ENCODE peak calls at places on chromosomes 13 and 19, in five cellular contexts. L is AG04449, K is ovary, X is left ventricle myocardium inferior, E is AG10803. U is an unnamed sample.

GRCh38 chr13:33186851-33187250 is 98.7 kb downstream of the STARD13 start:
- DNase-seq in K (no peak), X (no peak), L (no peak), E (no peak), U (peak; percentile 78)

GRCh38 chr19:33390120-33390907 is 16.8 kb downstream of the CEBPG start:
- DNase-seq in E (peak; percentile 40), L (no peak), X (peak; percentile 69), K (peak; percentile 84), U (no peak)

GRCh38 chr13:44274838-44275237 is 98.8 kb upstream of the SERP2 start:
- DNase-seq in E (no peak), K (no peak), X (no peak), L (no peak), U (no peak)

GRCh38 chr19:16470541-16470910 is 1.2 kb downstream of the EPS15L1 start:
- DNase-seq in K (no peak), L (no peak), X (no peak), E (peak; percentile 54), U (no peak)

GRCh38 chr19:35462476-35462953 is 14.5 kb downstream of the FFAR2 start:
- DNase-seq in X (no peak), E (no peak), L (no peak), K (no peak), U (no peak)

GRCh38 chr13:21050288-21051197 is 10.8 kb downstream of the LATS2 start:
- DNase-seq in K (no peak), X (no peak), L (no peak), E (no peak), U (no peak)

GRCh38 chr13:85313761-85314503 is 485.3 kb downstream of the SLITRK6 start:
- DNase-seq in K (no peak), X (no peak), L (peak; percentile 4), E (peak; percentile 1), U (no peak)

GRCh38 chr19:47414469-47414868 is 4.9 kb downstream of the MEIS3 start:
- DNase-seq in X (no peak), E (no peak), K (no peak), L (no peak), U (no peak)

GRCh38 chr13:44136693-44137268 is 236.8 kb upstream of the SERP2 start:
- DNase-seq in X (no peak), K (no peak), E (no peak), L (no peak), U (no peak)

GRCh38 chr19:18436651-18437478 is 1.1 kb downstream of the ISYNA1 start:
- DNase-seq in K (peak; percentile 90), L (no peak), E (peak; percentile 65), X (peak; percentile 82), U (no peak)

GRCh38 chr13:33633701-33634525 is 184.0 kb upstream of the RFC3 start:
- DNase-seq in E (peak; percentile 44), K (no peak), X (no peak), L (no peak), U (no peak)

GRCh38 chr19:49425922-49426592 is 869 bp downstream of the GFY start:
- DNase-seq in K (no peak), E (no peak), L (no peak), X (no peak), U (no peak)

GRCh38 chr13:42066542-42066941 is 18.1 kb downstream of the DGKH start:
- DNase-seq in E (peak; percentile 87), X (no peak), L (peak; percentile 68), K (no peak), U (no peak)

GRCh38 chr19:898663-899062 is 5.4 kb downstream of the RNU6-9 start:
- DNase-seq in L (no peak), E (no peak), X (no peak), K (no peak), U (no peak)

GRCh38 chr13:98997738-98998641 is 20.1 kb upstream of the DOCK9 start:
- DNase-seq in K (no peak), L (no peak), E (peak; percentile 89), X (no peak), U (no peak)

GRCh38 chr19:55253842-55254624 is 4.8 kb downstream of the PPP6R1 start:
- DNase-seq in K (no peak), L (no peak), E (no peak), X (no peak), U (no peak)

GRCh38 chr19:44552324-44552723 is 22.8 kb upstream of the CEACAM20 start:
- DNase-seq in X (no peak), L (no peak), E (peak; percentile 6), K (no peak), U (no peak)

GRCh38 chr13:65112123-65113075 is 2117.7 kb downstream of the PCDH9 start:
- DNase-seq in L (peak; percentile 17), K (no peak), E (peak; percentile 64), X (no peak), U (no peak)
- TF ChIP-seq CTCF in L (no peak), K (no peak), E (no peak), X (no peak), U (no peak)

GRCh38 chr19:2344381-2344870 is 15.6 kb upstream of the TMPRSS9 start:
- DNase-seq in E (no peak), X (no peak), L (no peak), K (no peak), U (no peak)
- H3K4me3 ChIP-seq in E (no peak overlapping the region), X (no peak overlapping the region), L (no peak overlapping the region), K (no peak overlapping the region), U (no peak overlapping the region)

GRCh38 chr19:4662020-4662695 is 8.0 kb downstream of the MYDGF start:
- DNase-seq in E (no peak), X (no peak), K (no peak), L (no peak), U (no peak)

GRCh38 chr19:4662812-4663211 is 7.3 kb downstream of the MYDGF start:
- DNase-seq in X (no peak), L (no peak), K (no peak), E (no peak), U (no peak)

GRCh38 chr19:4660993-4661392 is 9.1 kb downstream of the MYDGF start:
- DNase-seq in X (no peak), E (no peak), K (no peak), L (no peak), U (no peak)

GRCh38 chr19:4657835-4658234 is 12.3 kb downstream of the MYDGF start:
- DNase-seq in L (no peak), E (no peak), X (no peak), K (no peak), U (no peak)

DNA sequence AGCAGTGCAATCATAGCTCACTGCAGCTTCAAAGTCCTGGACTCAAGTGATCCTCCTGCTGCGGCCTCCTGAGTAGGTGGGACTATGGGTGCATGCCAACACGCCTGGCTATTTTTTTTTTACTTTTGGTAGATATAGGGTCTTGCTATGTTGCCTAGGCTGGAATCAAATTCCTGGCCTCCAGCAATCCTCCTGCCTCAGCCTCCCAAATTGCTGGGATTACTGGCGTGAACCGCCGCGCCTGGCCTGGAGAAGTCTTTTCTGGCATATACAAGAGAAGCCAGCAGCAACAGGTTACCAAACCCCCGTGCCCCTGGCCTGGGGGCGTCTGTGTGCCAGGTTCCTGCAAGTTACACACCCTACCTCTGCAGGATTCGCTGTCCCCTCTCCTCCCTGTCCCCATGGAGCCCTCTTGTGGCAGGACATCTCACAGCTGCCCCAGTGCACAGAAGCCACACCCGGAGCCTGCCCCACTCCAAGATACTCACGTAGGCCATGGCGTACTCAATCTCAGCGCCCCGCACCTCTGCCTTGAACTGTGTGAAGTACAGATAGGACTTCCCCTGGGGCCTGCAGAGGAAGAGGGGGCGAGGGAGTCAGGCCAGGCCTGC is 9.9 kb downstream of the MYDGF start:
- DNase-seq in E (no peak), X (no peak), K (no peak), L (no peak), U (no peak)
- TF ChIP-seq CTCF in E (peak; percentile 10), X (peak; percentile 57), K (no peak), L (peak; percentile 6), U (peak; percentile 46)

DNA sequence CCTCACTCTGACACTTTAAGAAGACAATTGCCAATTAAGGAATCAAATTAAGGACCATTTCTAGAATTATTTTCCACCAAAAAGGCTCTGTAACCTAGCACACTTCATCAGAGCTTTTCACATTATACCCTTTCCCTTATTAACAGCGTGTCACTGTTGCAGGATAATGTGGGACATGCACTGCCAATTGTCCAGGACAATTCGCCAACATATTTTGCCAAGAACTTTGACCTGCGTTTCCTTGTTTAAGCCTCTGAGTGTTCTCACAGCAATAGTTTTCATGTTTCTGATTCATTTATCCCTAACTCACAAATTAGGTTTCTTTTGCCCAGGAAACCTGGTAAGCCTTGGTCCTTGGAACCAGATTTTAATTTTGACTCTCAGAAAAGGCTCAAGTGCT is 13.3 kb downstream of the COL4A1 start:
- DNase-seq in K (peak; percentile 10), L (no peak), X (no peak), E (no peak), U (no peak)
- H3K4me3 ChIP-seq in K (no peak overlapping the region), L (no peak overlapping the region), X (no peak overlapping the region), E (no peak overlapping the region), U (no peak overlapping the region)

GRCh38 chr13:23705578-23705977 is 135.4 kb downstream of the TNFRSF19 start:
- DNase-seq in L (no peak), K (no peak), E (peak; percentile 43), X (no peak), U (no peak)

GRCh38 chr13:23711355-23711754 is 141.1 kb downstream of the TNFRSF19 start:
- DNase-seq in K (no peak), L (no peak), X (no peak), E (no peak), U (no peak)

GRCh38 chr13:23709521-23709920 is 139.3 kb downstream of the TNFRSF19 start:
- DNase-seq in K (no peak), L (no peak), E (peak; percentile 25), X (no peak), U (no peak)

GRCh38 chr13:23710366-23710765 is 140.2 kb downstream of the TNFRSF19 start:
- DNase-seq in K (no peak), X (no peak), L (no peak), E (no peak), U (no peak)

DNA sequence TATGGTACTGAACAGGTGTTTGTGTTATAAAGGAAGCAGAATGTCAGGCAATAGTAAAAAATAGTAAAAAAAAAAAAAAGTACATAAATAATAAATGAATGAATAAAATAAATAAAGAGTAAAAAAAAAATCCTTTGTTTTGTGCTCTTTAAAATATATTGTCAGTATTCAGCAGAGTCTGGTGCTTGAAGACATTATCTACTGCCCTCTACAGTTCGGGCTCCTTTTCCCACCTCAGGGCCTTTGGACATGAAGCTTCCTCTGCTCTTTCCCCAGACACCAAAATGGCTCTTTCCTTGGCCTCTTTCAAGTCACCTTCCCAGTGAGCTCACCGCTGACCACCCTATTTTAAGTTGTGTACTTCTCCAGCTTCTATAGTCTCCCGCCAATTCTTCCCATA is 137.5 kb downstream of the TNFRSF19 start:
- DNase-seq in X (no peak), K (no peak), L (no peak), E (peak; percentile 53), U (no peak)
- TF ChIP-seq CTCF in X (peak; percentile 47), K (no peak), L (no peak), E (peak; percentile 58), U (peak; percentile 63)